ENCODE peak calls at places on chromosomes 16 and 17, in four cellular contexts. W is tibial nerve; V is neural progenitor cell; Q is CD8-positive, alpha-beta T cell. F is an unnamed sample.

GRCh38 chr17:69286257-69286656 is 40.7 kb downstream of the ABCA5 start:
- DNase-seq in W (no peak), V (no peak), Q (no peak), F (no peak)

GRCh38 chr17:32588135-32588534 is 101.3 kb downstream of the CDK5R1 start:
- DNase-seq in W (no peak), V (no peak), Q (no peak), F (no peak)

GRCh38 chr17:1793447-1793806 is 31.6 kb downstream of the SERPINF1 start:
- DNase-seq in W (no peak), V (peak; percentile 7), Q (no peak), F (no peak)

GRCh38 chr17:37177234-37177633 is 198.6 kb upstream of the C17orf78 start:
- DNase-seq in W (no peak), V (no peak), Q (no peak), F (no peak)

GRCh38 chr17:29207986-29208385 is 27.8 kb upstream of the MYO18A start:
- DNase-seq in W (no peak), V (no peak), Q (no peak), F (no peak)

GRCh38 chr16:23869052-23869451 is 33.3 kb downstream of the PRKCB start:
- DNase-seq in W (no peak), V (peak; percentile 57), Q (peak; percentile 29), F (no peak)

GRCh38 chr17:47330548-47330947 is 6.8 kb downstream of the EFCAB13 start:
- DNase-seq in W (no peak), V (no peak), Q (no peak), F (no peak)

GRCh38 chr17:82957961-82958491 is 118.2 kb upstream of the ZNF750 start:
- DNase-seq in W (no peak), V (no peak), Q (no peak), F (peak; percentile 58)

GRCh38 chr17:42525221-42525620 is 10.8 kb upstream of the NAGLU start:
- DNase-seq in W (no peak), V (no peak), Q (no peak), F (no peak)

GRCh38 chr17:63476494-63476856 is 386 bp upstream of the ACE start:
- DNase-seq in W (no peak), V (peak; percentile 71), Q (no peak), F (no peak)

GRCh38 chr16:47142469-47143328 is 1.0 kb downstream of the NETO2 start:
- DNase-seq in W (no peak), V (peak; percentile 68), Q (no peak), F (peak; percentile 66)

GRCh38 chr17:80187493-80187892 is 17.7 kb downstream of the CARD14 start:
- DNase-seq in W (no peak), V (no peak), Q (no peak), F (peak; percentile 83)

GRCh38 chr16:3643095-3643730 is 11.3 kb upstream of the DNASE1 start:
- DNase-seq in W (no peak), V (no peak), Q (no peak), F (peak; percentile 54)

DNA sequence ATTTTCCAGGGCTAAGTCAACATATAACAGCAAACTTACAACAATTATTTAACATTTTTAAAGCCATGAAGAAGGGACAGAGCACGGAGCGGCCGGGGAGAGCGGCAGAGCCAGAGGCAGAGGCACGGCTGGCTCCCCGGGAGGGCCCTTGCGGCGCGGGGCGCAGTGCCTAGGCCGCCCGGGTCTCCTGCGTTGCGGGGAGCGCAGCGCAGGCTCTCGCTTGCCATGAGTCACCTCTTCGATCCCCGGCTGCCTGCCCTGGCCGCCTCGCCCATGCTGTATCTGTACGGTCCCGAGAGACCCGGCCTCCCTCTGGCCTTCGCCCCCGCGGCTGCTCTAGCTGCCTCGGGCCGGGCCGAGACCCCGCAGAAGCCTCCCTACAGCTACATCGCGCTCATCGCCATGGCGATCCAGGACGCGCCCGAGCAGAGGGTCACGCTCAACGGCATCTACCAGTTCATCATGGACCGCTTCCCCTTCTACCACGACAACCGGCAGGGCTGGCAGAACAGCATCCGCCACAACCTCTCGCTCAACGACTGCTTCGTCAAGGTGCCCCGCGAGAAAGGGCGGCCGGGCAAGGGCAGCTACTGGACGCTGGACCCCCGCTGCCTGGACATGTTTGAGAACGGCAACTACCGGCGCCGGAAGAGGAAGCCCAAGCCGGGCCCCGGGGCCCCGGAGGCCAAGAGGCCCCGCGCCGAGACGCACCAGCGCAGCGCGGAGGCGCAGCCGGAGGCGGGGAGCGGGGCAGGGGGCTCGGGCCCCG is at the start of gene FOXL1:
- DNase-seq in W (no peak), V (peak; percentile 58), Q (no peak), F (no peak)
- H3K4me1 ChIP-seq in W (peaks cover 18% of the 10 kb centered on the region), V (peaks cover 8% of the 10 kb centered on the region), Q (peaks cover 10% of the 10 kb centered on the region), F (peaks cover 11% of the 10 kb centered on the region)

GRCh38 chr17:27106347-27106981 is 187.4 kb upstream of the WSB1 start:
- DNase-seq in W (no peak), V (no peak), Q (no peak), F (no peak)
- H3K9me3 ChIP-seq in W (no peaks in the 10 kb centered on the region), V (peaks cover 8% of the 10 kb centered on the region), Q (no peaks in the 10 kb centered on the region), F (no peaks in the 10 kb centered on the region)

GRCh38 chr17:72123496-72123963 is 2.7 kb downstream of the SOX9 start:
- DNase-seq in W (no peak), V (no peak), Q (no peak), F (no peak)

GRCh38 chr17:72122668-72123495 is 2.1 kb downstream of the SOX9 start:
- DNase-seq in W (no peak), V (peak; percentile 75), Q (no peak), F (peak; percentile 72)

GRCh38 chr17:72121164-72122001 is 563 bp downstream of the SOX9 start:
- DNase-seq in W (no peak), V (peak; percentile 71), Q (no peak), F (peak; percentile 79)

GRCh38 chr17:72122002-72122310 is 1.1 kb downstream of the SOX9 start:
- DNase-seq in W (no peak), V (no peak), Q (no peak), F (no peak)

DNA sequence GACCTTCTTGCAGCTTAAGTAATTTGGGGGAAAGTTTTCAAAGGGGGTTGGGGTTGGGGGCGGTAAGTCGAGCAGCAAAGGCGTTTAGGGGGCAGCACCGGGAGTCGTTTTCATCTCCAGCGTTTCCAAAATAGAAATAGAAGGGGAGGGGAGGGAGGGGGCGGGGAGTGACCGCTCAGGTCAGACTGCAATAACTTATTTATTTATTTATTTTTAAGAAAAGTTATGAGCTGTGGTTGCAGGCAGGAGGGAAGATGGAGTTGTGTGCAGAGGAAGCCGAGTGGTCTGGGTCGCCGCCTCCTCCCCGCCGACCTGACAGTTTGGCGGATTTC is 1.5 kb downstream of the SOX9 start:
- DNase-seq in W (no peak), V (no peak), Q (no peak), F (no peak)
- H3K27me3 ChIP-seq in W (peaks cover 81% of the 10 kb centered on the region), V (peaks cover 32% of the 10 kb centered on the region), Q (peaks cover 14% of the 10 kb centered on the region), F (peaks cover 64% of the 10 kb centered on the region)

GRCh38 chr16:48622456-48623303 is 12.7 kb upstream of the N4BP1 start:
- DNase-seq in W (no peak), V (no peak), Q (no peak), F (peak; percentile 62)
- H3K4me1 ChIP-seq in W (peaks cover 4% of the 10 kb centered on the region), V (no peaks in the 10 kb centered on the region), Q (peaks cover 23% of the 10 kb centered on the region), F (peaks cover 35% of the 10 kb centered on the region)

GRCh38 chr17:49621420-49621819 is 45.7 kb downstream of the NXPH3 start:
- DNase-seq in W (no peak), V (no peak), Q (no peak), F (no peak)
- H3K9me3 ChIP-seq in W (no peaks in the 10 kb centered on the region), V (no peaks in the 10 kb centered on the region), Q (no peaks in the 10 kb centered on the region), F (no peaks in the 10 kb centered on the region)

GRCh38 chr17:7064248-7064647 is 15.8 kb downstream of the CLEC10A start:
- DNase-seq in W (no peak), V (no peak), Q (no peak), F (no peak)

GRCh38 chr17:7067198-7067597 is 12.9 kb downstream of the CLEC10A start:
- DNase-seq in W (no peak), V (no peak), Q (no peak), F (no peak)

GRCh38 chr17:7060165-7060890 is 16.4 kb upstream of the SLC16A11 start:
- DNase-seq in W (no peak), V (no peak), Q (no peak), F (no peak)

GRCh38 chr17:7068268-7068667 is 11.8 kb downstream of the CLEC10A start:
- DNase-seq in W (no peak), V (no peak), Q (no peak), F (no peak)

DNA sequence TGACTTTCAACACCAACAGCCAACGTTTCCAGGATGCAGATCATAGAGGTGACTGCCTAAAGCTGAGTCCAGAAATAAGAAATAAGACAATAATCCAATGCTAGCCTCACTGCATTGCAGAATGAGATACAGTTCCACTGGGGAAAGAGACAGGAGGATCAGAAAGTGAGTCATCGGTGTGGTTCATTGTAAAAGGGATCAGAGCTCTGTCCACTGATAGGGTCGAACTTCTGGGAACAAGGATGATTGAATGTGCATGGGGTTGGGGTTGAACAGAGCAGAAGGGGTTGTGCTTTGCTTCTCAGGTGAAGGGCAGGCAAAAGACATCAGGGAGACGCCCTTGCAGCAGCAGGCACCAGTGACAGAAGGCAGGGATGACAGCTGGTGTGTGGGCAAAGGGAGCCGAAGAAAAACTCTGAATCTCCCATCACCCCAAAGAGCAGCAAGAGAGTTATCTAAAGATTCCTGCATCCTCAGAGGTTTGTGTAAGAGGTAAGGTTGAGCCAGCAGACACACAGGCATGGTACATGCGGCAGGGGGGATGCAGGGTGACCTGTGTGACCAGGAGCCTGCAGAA is 16.4 kb downstream of the CLEC10A start:
- DNase-seq in W (no peak), V (no peak), Q (no peak), F (no peak)
- H3K27me3 ChIP-seq in W (no peaks in the 10 kb centered on the region), V (no peaks in the 10 kb centered on the region), Q (no peaks in the 10 kb centered on the region), F (peaks cover 10% of the 10 kb centered on the region)

GRCh38 chr17:65051922-65052321 is 4.6 kb downstream of the GNA13 start:
- DNase-seq in W (no peak), V (no peak), Q (no peak), F (no peak)

GRCh38 chr17:65053354-65053881 is 3.1 kb downstream of the GNA13 start:
- DNase-seq in W (no peak), V (no peak), Q (no peak), F (no peak)

GRCh38 chr17:65054602-65055001 is 1.9 kb downstream of the GNA13 start:
- DNase-seq in W (no peak), V (no peak), Q (no peak), F (no peak)

GRCh38 chr17:65050438-65050837 is 6.1 kb downstream of the GNA13 start:
- DNase-seq in W (no peak), V (no peak), Q (no peak), F (no peak)

GRCh38 chr17:65052585-65052984 is 4.0 kb downstream of the GNA13 start:
- DNase-seq in W (no peak), V (no peak), Q (no peak), F (no peak)
- H3K4me1 ChIP-seq in W (peaks cover 51% of the 10 kb centered on the region), V (peaks cover 16% of the 10 kb centered on the region), Q (peaks cover 36% of the 10 kb centered on the region), F (peaks cover 65% of the 10 kb centered on the region)

GRCh38 chr17:27065588-27065987 is 228.3 kb upstream of the WSB1 start:
- DNase-seq in W (no peak), V (no peak), Q (no peak), F (no peak)

GRCh38 chr17:27069842-27070508 is 223.9 kb upstream of the WSB1 start:
- DNase-seq in W (no peak), V (no peak), Q (no peak), F (no peak)

GRCh38 chr17:27070836-27071235 is 223.1 kb upstream of the WSB1 start:
- DNase-seq in W (no peak), V (no peak), Q (no peak), F (no peak)

DNA sequence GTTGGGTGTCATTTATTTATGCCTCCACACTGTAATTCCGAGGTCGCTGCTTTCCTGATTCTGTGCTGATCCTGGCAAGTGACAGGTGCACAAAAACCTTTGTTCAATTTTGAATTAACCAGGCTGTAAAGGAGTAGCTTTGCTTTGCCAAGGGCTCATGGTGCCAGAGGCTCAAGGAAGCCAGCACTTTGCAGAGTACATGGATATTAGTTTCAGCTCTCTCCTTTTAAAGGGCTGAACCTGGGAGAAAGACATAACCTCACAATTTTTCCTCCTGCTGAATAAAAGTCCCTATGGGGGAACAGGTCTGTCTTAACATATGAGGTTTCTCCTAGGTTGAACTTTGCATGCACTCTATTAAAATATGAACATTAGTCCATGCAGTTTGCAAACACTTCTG is 227.6 kb upstream of the WSB1 start:
- DNase-seq in W (no peak), V (no peak), Q (no peak), F (no peak)
- H3K9me3 ChIP-seq in W (no peaks in the 10 kb centered on the region), V (peaks cover 62% of the 10 kb centered on the region), Q (no peaks in the 10 kb centered on the region), F (no peaks in the 10 kb centered on the region)

F was measured in upper lobe of right lung.